ENCODE peak calls at places on chromosome 6, in seven cellular contexts. Y is H1, O is HepG2, Z is GM12878, M is breast epithelium, C is GM12891, X is sigmoid colon. B is an unnamed sample.

GRCh38 chr6:148342146-148343027 is at the start of gene SASH1:
- DNase-seq in Y (peak; percentile 85), M (peak; percentile 64), O (peak; percentile 96), X (peak; percentile 84), C (no peak), Z (peak; percentile 5), B (peak; percentile 90)

GRCh38 chr6:169654590-169655391 is 47.0 kb downstream of the WDR27 start:
- DNase-seq in X (peak; percentile 89), M (peak; percentile 63), Y (no peak), O (no peak), Z (no peak), C (peak; percentile 63), B (peak; percentile 92)

GRCh38 chr6:75893058-75893775 is 144.2 kb downstream of the MYO6 start:
- DNase-seq in O (peak; percentile 61), Y (no peak), C (peak; percentile 6), M (no peak), Z (peak; percentile 19), X (no peak), B (no peak)

GRCh38 chr6:128443553-128443952 is 76.8 kb downstream of the PTPRK start:
- DNase-seq in M (no peak), X (no peak), Z (no peak), Y (no peak), O (no peak), C (no peak), B (no peak)

GRCh38 chr6:28923318-28924102 is at the start of gene TRIM27:
- DNase-seq in X (peak; percentile 94), C (peak; percentile 79), O (peak; percentile 88), Y (peak; percentile 63), M (peak; percentile 81), Z (peak; percentile 34), B (peak; percentile 98)

GRCh38 chr6:149065658-149066556 is 251.6 kb upstream of the TAB2 start:
- DNase-seq in M (no peak), C (no peak), X (no peak), Y (no peak), Z (peak; percentile 99), O (no peak), B (no peak)

GRCh38 chr6:151160869-151161268 is 78.9 kb upstream of the AKAP12 start:
- DNase-seq in X (no peak), O (peak; percentile 57), C (no peak), Y (no peak), Z (no peak), M (no peak), B (no peak)

GRCh38 chr6:117918454-117918853 is 11.4 kb downstream of the SLC35F1 start:
- DNase-seq in Y (no peak), M (no peak), O (no peak), Z (no peak), C (no peak), X (no peak), B (no peak)

GRCh38 chr6:157925771-157926170 is 55.9 kb upstream of the SYNJ2 start:
- DNase-seq in O (no peak), M (no peak), Y (no peak), C (no peak), X (no peak), Z (no peak), B (no peak)

GRCh38 chr6:29924287-29924686 is 18.0 kb upstream of the HLA-A start:
- DNase-seq in C (no peak), O (no peak), Y (no peak), Z (no peak), X (no peak), M (no peak), B (no peak)

GRCh38 chr6:145368075-145368474 is 367.2 kb downstream of the EPM2A start:
- DNase-seq in C (no peak), Z (no peak), O (no peak), Y (no peak), X (no peak), M (no peak), B (no peak)

GRCh38 chr6:25508051-25508450 is 144.0 kb upstream of the SCGN start:
- DNase-seq in Y (no peak), M (no peak), O (no peak), C (no peak), Z (no peak), X (no peak), B (no peak)

GRCh38 chr6:77470983-77471382 is 7.7 kb upstream of the HTR1B start:
- DNase-seq in X (no peak), M (no peak), Z (no peak), O (no peak), C (no peak), Y (no peak), B (no peak)

GRCh38 chr6:84074988-84075781 is 41.6 kb downstream of the MRAP2 start:
- DNase-seq in X (no peak), Z (no peak), M (no peak), Y (no peak), O (no peak), C (no peak), B (no peak)

GRCh38 chr6:8391934-8392333 is 43.4 kb downstream of the SLC35B3 start:
- DNase-seq in Y (no peak), M (no peak), C (no peak), Z (no peak), O (no peak), X (no peak), B (no peak)

GRCh38 chr6:161536141-161536735 is 262.4 kb upstream of the AGPAT4 start:
- DNase-seq in O (no peak), C (no peak), X (no peak), Z (no peak), M (no peak), Y (no peak), B (no peak)

GRCh38 chr6:38337819-38338465 is 301.8 kb downstream of the BTBD9 start:
- DNase-seq in Y (no peak), C (no peak), Z (no peak), O (peak; percentile 33), X (no peak), M (no peak), B (no peak)

DNA sequence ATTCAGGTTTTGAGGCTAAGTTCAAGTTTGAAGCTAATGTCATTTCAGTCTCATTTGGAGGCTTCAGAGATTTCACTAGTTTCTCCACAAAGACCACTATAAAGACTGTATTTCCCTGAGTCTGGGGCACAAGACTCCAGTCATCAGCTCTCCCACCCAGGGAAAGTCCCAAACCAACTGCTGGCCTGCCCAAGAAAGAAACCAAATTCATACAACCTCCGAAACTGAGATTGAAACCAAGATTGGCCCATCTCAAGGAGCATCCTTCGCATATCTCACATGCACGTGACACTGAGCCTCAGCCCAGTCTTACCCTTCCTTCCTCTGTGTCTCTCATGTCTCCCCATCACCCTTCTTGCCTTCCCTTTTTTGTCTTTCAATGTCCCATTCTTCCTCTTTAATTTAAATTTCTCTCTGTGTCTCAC is 3.5 kb upstream of the LTA start:
- DNase-seq in Z (peak; percentile 94), C (no peak), M (no peak), X (no peak), O (no peak), Y (no peak), B (no peak)
- TF ChIP-seq POLR2AphosphoS5 in Z (no peak), C (peak; percentile 29), M (no peak), X (no peak), O (no peak), Y (no peak), B (no peak)

GRCh38 chr6:130537447-130537846 is 171.6 kb downstream of the TMEM200A start:
- DNase-seq in M (no peak), Y (no peak), C (no peak), Z (no peak), X (no peak), O (no peak), B (no peak)
- TF ChIP-seq POLR2A in M (no peak), Y (no peak), C (no peak), Z (no peak), X (no peak), O (no peak), B (no peak)

DNA sequence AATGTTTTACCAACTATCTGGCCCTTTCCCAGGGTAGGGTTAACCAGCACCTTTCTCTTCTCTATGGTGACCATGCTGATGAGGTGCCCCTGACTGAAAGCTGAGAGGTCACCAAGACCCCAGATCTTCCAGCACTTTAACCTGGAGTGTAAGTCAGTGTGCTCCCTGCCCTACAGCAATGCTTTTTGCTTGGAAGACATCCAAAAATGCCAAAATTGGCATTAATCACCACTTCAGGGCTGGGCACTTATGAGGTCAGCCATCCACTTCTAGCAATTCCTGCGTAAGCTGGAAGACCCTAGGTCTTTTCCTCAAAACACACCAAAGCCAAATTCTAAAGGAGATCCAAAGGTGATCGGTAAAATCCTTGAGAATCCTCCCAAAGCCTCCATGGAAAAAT is 81.2 kb upstream of the LOC128125822 start:
- DNase-seq in C (no peak), Y (no peak), O (no peak), Z (no peak), M (no peak), X (no peak), B (no peak)
- TF ChIP-seq POLR2AphosphoS5 in C (no peak), Y (no peak), O (no peak), Z (no peak), M (no peak), X (no peak), B (no peak)

GRCh38 chr6:129686941-129687627 is 22.9 kb downstream of the ARHGAP18 start:
- DNase-seq in X (no peak), Z (peak; percentile 76), M (no peak), C (no peak), O (no peak), Y (no peak), B (no peak)

GRCh38 chr6:129692467-129692866 is 17.5 kb downstream of the ARHGAP18 start:
- DNase-seq in Z (no peak), C (no peak), M (no peak), O (no peak), Y (no peak), X (no peak), B (no peak)

GRCh38 chr6:129691709-129692108 is 18.3 kb downstream of the ARHGAP18 start:
- DNase-seq in Y (no peak), O (no peak), M (no peak), C (no peak), Z (no peak), X (no peak), B (no peak)

GRCh38 chr6:129694036-129694435 is 15.9 kb downstream of the ARHGAP18 start:
- DNase-seq in Y (no peak), X (no peak), M (no peak), Z (no peak), C (no peak), O (peak; percentile 57), B (no peak)

DNA sequence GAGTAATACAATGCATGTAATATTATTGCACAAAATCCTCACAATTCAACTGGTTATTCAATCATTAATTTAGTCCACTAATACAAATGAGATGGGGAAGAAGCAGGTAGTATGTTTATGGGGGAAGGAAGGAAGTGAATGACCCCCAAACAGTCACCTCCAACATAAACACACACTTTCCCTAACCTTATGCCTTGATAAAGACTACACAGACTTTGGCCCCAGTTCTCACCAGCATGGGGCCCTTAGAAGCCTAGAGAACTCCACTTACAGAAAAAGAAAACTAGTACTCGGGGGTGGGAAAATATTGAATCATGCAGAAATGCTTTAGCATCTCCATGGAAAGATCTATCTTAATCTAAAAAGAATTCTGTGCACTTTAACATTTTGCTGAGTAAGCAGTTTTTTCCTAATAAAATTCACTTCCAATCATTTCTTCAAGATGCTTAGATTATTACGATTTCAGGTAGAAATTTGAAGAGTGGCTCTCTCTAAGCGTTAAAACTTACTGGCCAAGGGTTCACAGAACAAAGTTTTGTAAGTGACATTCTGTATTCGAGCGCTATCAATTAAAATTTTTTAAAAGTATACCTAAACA is 18.8 kb downstream of the ARHGAP18 start:
- DNase-seq in Z (no peak), M (no peak), Y (no peak), X (no peak), C (no peak), O (no peak), B (no peak)
- TF ChIP-seq POLR2A in Z (no peak), M (no peak), Y (no peak), X (no peak), C (no peak), O (no peak), B (no peak)